ENCODE peak calls at places on chromosomes 5 and 9, in five cellular contexts. M is GM12864, C is NCI-H2081, J is Right ventricle myocardium superior, H is ELR. R is an unnamed sample.
A peak's percentile ranks its signal among the peaks of the same experiment; 100 is the strongest.

GRCh38 chr9:76873056-76873792 is 32.7 kb downstream of the PRUNE2 start:
- DNase-seq in M (no peak), C (no peak), J (no peak), H (peak; percentile 12), R (no peak)

GRCh38 chr5:142864293-142865260 is 94.4 kb downstream of the ARHGAP26 start:
- DNase-seq in M (no peak), C (peak; percentile 11), J (no peak), H (no peak), R (no peak)

GRCh38 chr5:55633574-55634203 is 78.4 kb downstream of the SLC38A9 start:
- DNase-seq in M (no peak), C (peak; percentile 2), J (peak; percentile 54), H (peak; percentile 40), R (no peak)

GRCh38 chr9:134561427-134562145 is 80.0 kb upstream of the COL5A1 start:
- DNase-seq in M (no peak), C (no peak), J (peak; percentile 7), H (no peak), R (peak; percentile 15)

GRCh38 chr9:106717686-106718085 is 145.3 kb upstream of the ZNF462 start:
- DNase-seq in M (no peak), C (no peak), J (no peak), H (peak; percentile 71), R (peak; percentile 32)

GRCh38 chr5:132020568-132021339 is 9.3 kb upstream of the ACSL6 start:
- DNase-seq in M (no peak), C (no peak), J (no peak), H (peak; percentile 52), R (no peak)

GRCh38 chr9:95642189-95642588 is 125.4 kb upstream of the PTCH1 start:
- DNase-seq in M (no peak), C (peak; percentile 41), J (no peak), H (no peak), R (no peak)

GRCh38 chr5:136364307-136364706 is 1.0 kb downstream of the TRPC7 start:
- DNase-seq in M (no peak), C (no peak), J (no peak), H (peak; percentile 13), R (no peak)

GRCh38 chr9:92718086-92719001 is 46.3 kb downstream of the BICD2 start:
- DNase-seq in M (no peak), C (no peak), J (no peak), H (no peak), R (no peak)

GRCh38 chr5:181100121-181101015 is 30.6 kb downstream of the OR2V1 start:
- DNase-seq in M (no peak), C (no peak), J (no peak), H (peak; percentile 41), R (no peak)

GRCh38 chr9:126514037-126514821 is 99.5 kb upstream of the LMX1B start:
- DNase-seq in M (no peak), C (peak; percentile 48), J (peak; percentile 88), H (peak; percentile 65), R (peak; percentile 95)

GRCh38 chr5:10021248-10021647 is 228.4 kb downstream of the ATPSCKMT start:
- DNase-seq in M (no peak), C (no peak), J (no peak), H (peak; percentile 19), R (no peak)

GRCh38 chr5:55234171-55234700 is 828 bp upstream of the CCNO start:
- DNase-seq in M (no peak), C (peak; percentile 19), J (no peak), H (peak; percentile 45), R (no peak)

GRCh38 chr5:78534148-78535009 is 114.2 kb downstream of the LHFPL2 start:
- DNase-seq in M (no peak), C (no peak), J (peak; percentile 59), H (peak; percentile 91), R (no peak)

GRCh38 chr5:122649080-122649479 is 125.8 kb upstream of the SNX2 start:
- DNase-seq in M (no peak), C (no peak), J (no peak), H (no peak), R (no peak)

GRCh38 chr5:333945-334344 is 12.4 kb downstream of the AHRR start:
- DNase-seq in M (no peak), C (no peak), J (no peak), H (no peak), R (no peak)

GRCh38 chr9:86408121-86408520 is 53.9 kb upstream of the TUT7 start:
- DNase-seq in M (no peak), C (no peak), J (no peak), H (peak; percentile 54), R (no peak)

GRCh38 chr9:35424356-35425352 is 65.3 kb upstream of the RUSC2 start:
- DNase-seq in M (no peak), C (no peak), J (no peak), H (no peak), R (no peak)

GRCh38 chr5:22557251-22557650 is 295.9 kb downstream of the CDH12 start:
- DNase-seq in M (no peak), C (no peak), J (no peak), H (no peak), R (no peak)

GRCh38 chr5:1874820-1875219 is 7.9 kb downstream of the IRX4 start:
- DNase-seq in M (no peak), C (peak; percentile 33), J (no peak), H (no peak), R (no peak)